ENCODE peak calls at places on chromosomes 2 and 18, in seven cellular contexts. U is cardiac fibroblast, R is kidney epithelial cell, I is neural crest cell, B is heart right ventricle, X is GM13976, Z is BE2C. A is an unnamed sample.

GRCh38 chr2:222649801-222650200 is 6.1 kb downstream of the FARSB start:
- DNase-seq in U (no peak), X (no peak), Z (no peak), B (no peak), R (no peak), I (no peak), A (no peak)

GRCh38 chr2:48199076-48199475 is 292.8 kb upstream of the FBXO11 start:
- DNase-seq in Z (no peak), R (no peak), X (no peak), B (no peak), I (no peak), U (no peak), A (no peak)

GRCh38 chr2:179344280-179344961 is 79.8 kb upstream of the SESTD1 start:
- DNase-seq in B (no peak), X (no peak), I (no peak), R (no peak), U (peak), Z (no peak), A (no peak)

GRCh38 chr2:234137400-234138014 is 87.0 kb downstream of the SPP2 start:
- DNase-seq in I (no peak), X (no peak), U (peak), R (peak), B (no peak), Z (no peak), A (no peak)

GRCh38 chr2:152042636-152043615 is 55.9 kb downstream of the CACNB4 start:
- DNase-seq in I (no peak), U (no peak), X (no peak), B (no peak), Z (no peak), R (no peak), A (no peak)

GRCh38 chr18:63161032-63161727 is 158.4 kb downstream of the BCL2 start:
- DNase-seq in B (no peak), X (peak), U (no peak), R (no peak), I (no peak), Z (no peak), A (peak)

GRCh38 chr2:112666764-112667122 is 21.0 kb downstream of the SLC20A1 start:
- DNase-seq in Z (no peak), B (no peak), X (no peak), I (no peak), R (no peak), U (no peak), A (no peak)

GRCh38 chr2:14016289-14016955 is 616.1 kb upstream of the LRATD1 start:
- DNase-seq in X (no peak), Z (no peak), R (no peak), U (peak), I (no peak), B (no peak), A (no peak)

GRCh38 chr2:156399950-156400703 is 36.1 kb upstream of the GPD2 start:
- DNase-seq in U (no peak), B (peak), X (peak), Z (peak), R (no peak), I (no peak), A (peak)

GRCh38 chr18:5746844-5747243 is 148.5 kb downstream of the TMEM200C start:
- DNase-seq in R (no peak), B (no peak), Z (no peak), I (no peak), X (no peak), U (no peak), A (no peak)

GRCh38 chr18:5747678-5748077 is 147.6 kb downstream of the TMEM200C start:
- DNase-seq in Z (no peak), U (no peak), B (no peak), R (no peak), I (no peak), X (no peak), A (no peak)

DNA sequence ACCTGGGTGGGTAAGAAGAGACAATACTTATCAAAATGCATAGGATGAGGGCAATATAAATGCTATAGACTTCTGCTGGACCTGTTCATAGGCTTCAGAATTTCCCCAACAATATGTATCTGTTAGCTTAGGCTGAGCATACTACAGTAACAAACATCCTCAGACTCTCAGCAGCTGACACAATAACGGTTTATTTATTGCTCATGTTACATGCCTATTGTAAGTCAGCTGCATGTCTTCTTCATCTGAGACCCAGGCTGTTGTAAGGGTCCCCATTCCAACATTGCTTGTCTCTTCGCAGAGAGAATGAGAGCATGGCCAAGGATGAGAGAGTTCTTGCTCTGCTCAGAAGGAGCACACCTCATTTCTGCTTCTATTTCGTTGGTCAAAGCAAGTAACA is 150.7 kb downstream of the TMEM200C start:
- DNase-seq in B (no peak), I (no peak), X (no peak), U (no peak), R (no peak), Z (no peak), A (no peak)
- TF ChIP-seq CTCF in B (no peak), I (no peak), X (no peak), U (no peak), R (no peak), Z (no peak), A (no peak)

GRCh38 chr2:56749152-56749752 is 565.5 kb downstream of the CCDC85A start:
- DNase-seq in Z (no peak), I (no peak), U (peak), B (no peak), R (peak), X (peak), A (no peak)
- TF ChIP-seq CTCF in Z (peak), I (peak), U (peak), B (peak), R (peak), X (no peak), A (peak)

DNA sequence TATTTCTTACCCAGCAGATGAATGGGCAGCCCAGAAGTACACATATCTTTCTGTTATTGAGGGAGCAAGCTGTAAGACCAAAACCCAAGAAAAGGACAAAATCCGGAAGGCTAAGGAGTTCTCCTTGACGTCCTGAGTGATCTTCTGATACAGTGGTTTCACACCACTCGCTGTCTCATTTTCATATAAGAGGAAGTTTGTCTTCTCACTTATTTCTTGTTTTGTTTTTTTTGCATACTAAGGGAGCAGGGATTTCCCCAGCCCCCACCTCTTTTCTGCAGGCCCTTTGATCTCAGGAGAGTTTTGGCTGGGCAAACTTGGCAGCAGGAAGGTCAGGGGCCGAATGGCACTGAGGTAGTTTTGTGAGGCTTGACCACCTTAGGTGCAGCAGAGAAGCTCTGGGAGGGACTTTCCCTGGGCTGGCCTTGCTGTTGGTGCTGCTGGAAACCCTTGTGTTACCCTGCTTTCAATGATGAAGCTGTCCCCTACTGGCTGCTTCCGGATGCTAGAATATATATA is 13.3 kb downstream of the CHRNA1 start:
- DNase-seq in Z (no peak), U (no peak), X (no peak), B (no peak), R (no peak), I (no peak), A (peak)
- TF ChIP-seq CTCF in Z (no peak), U (no peak), X (no peak), B (no peak), R (no peak), I (no peak), A (peak)

DNA sequence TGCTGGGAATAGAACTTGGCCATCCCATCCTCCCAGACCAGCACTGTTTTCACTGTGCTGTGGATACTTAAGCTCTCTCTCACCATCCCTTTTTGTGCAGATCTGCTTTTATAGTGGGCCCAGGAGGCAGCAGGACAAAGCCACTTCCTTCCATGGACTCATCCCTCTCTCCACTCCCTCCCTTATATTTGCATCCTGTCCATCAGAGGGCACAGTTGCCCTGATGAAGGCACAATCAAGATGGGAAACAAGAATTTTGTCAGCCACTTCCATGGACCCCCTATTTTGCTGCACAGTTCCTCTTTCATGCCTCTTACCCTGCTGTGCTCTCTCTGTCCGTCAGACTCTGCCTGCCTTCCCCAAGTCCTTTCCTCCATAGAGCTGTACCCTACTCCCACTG is 338.7 kb downstream of the HRH4 start:
- DNase-seq in X (no peak), R (no peak), Z (no peak), U (no peak), I (no peak), B (no peak), A (no peak)
- TF ChIP-seq CTCF in X (no peak), R (no peak), Z (no peak), U (no peak), I (peak), B (no peak), A (no peak)

A was measured in activated CD8-positive, alpha-beta T cell treated with anti-CD3 and anti-CD28 coated beads for 36 hours.